ENCODE peak calls at places on chromosomes 11 and 22, in six cellular contexts. K is HepG2, S is HEK293T, T is GM12878, N is IMR-90, F is K562. Q is an unnamed sample.
A peak's percentile ranks its signal among the peaks of the same experiment; 100 is the strongest.

GRCh38 chr22:46813816-46814597 is 51.6 kb downstream of the TBC1D22A start:
- DNase-seq in N (peak; percentile 61), S (no peak), T (no peak), F (no peak), K (no peak), Q (no peak)

GRCh38 chr22:27836181-27836580 is 34.6 kb upstream of the MN1 start:
- DNase-seq in F (peak; percentile 16), K (no peak), N (no peak), T (no peak), S (no peak), Q (no peak)

GRCh38 chr11:61482513-61482912 is 26.0 kb upstream of the LRRC10B start:
- DNase-seq in K (no peak), N (no peak), F (peak; percentile 66), S (peak; percentile 81), T (no peak), Q (peak; percentile 33)

GRCh38 chr11:64396079-64396591 is 37.2 kb downstream of the RPS6KA4 start:
- DNase-seq in S (no peak), T (no peak), K (no peak), F (no peak), N (no peak), Q (no peak)

GRCh38 chr11:16737860-16738197 is 618 bp upstream of the C11orf58 start:
- DNase-seq in S (peak; percentile 18), T (no peak), N (peak; percentile 4), F (no peak), K (peak; percentile 22), Q (peak; percentile 15)

GRCh38 chr22:22450343-22450839 is 58.2 kb downstream of the ZNF280B start:
- DNase-seq in S (no peak), N (no peak), T (peak; percentile 55), F (no peak), K (no peak), Q (no peak)

GRCh38 chr11:82858556-82859091 is 41.6 kb downstream of the PRCP start:
- DNase-seq in K (no peak), S (no peak), F (no peak), N (peak; percentile 71), T (no peak), Q (no peak)

GRCh38 chr22:36486619-36487384 is 5.4 kb upstream of the TXN2 start:
- DNase-seq in F (peak; percentile 61), K (peak; percentile 53), T (no peak), N (peak; percentile 68), S (peak; percentile 49), Q (peak; percentile 49)

GRCh38 chr11:789951-790350 is at the start of gene CEND1:
- DNase-seq in N (peak; percentile 54), T (no peak), S (peak; percentile 48), F (peak; percentile 72), K (no peak), Q (peak; percentile 44)

GRCh38 chr11:61028135-61028729 is 56.8 kb downstream of the CD6 start:
- DNase-seq in N (no peak), T (peak; percentile 76), K (no peak), S (no peak), F (no peak), Q (no peak)

GRCh38 chr22:49997221-49997599 is 15.4 kb downstream of the IL17REL start:
- DNase-seq in T (no peak), S (no peak), K (no peak), N (no peak), F (no peak), Q (no peak)

GRCh38 chr11:35009191-35009940 is 92.9 kb downstream of the PDHX start:
- DNase-seq in K (peak; percentile 44), N (peak; percentile 74), T (no peak), F (no peak), S (peak; percentile 14), Q (peak; percentile 92)

GRCh38 chr11:103552086-103552485 is 442.9 kb downstream of the DYNC2H1 start:
- DNase-seq in T (no peak), K (no peak), S (no peak), N (no peak), F (no peak), Q (no peak)

GRCh38 chr11:88531776-88532175 is 194.2 kb upstream of the CTSC start:
- DNase-seq in S (no peak), N (peak; percentile 25), K (no peak), T (no peak), F (no peak), Q (no peak)

GRCh38 chr11:66050581-66051231 is 1.5 kb upstream of the SF3B2 start:
- DNase-seq in K (no peak), F (peak; percentile 31), N (no peak), T (no peak), S (no peak), Q (no peak)

GRCh38 chr11:17578958-17579357 is 31.9 kb downstream of the OTOG start:
- DNase-seq in T (no peak), N (no peak), S (no peak), F (no peak), K (no peak), Q (no peak)

GRCh38 chr11:73787051-73787642 is 527 bp upstream of the MRPL48 start:
- DNase-seq in N (no peak), T (no peak), K (no peak), S (no peak), F (no peak), Q (no peak)

GRCh38 chr11:101453682-101454081 is 130.1 kb downstream of the TRPC6 start:
- DNase-seq in T (no peak), K (no peak), N (peak; percentile 73), S (no peak), F (no peak), Q (no peak)

GRCh38 chr11:67167086-67167485 is 48.0 kb downstream of the KDM2A start:
- DNase-seq in F (no peak), T (no peak), S (no peak), N (no peak), K (no peak), Q (no peak)

GRCh38 chr11:134026655-134027343 is 42.1 kb upstream of the JAM3 start:
- DNase-seq in T (no peak), S (no peak), N (no peak), F (no peak), K (no peak), Q (no peak)

GRCh38 chr22:48883211-48883960 is 944.3 kb downstream of the BRD1 start:
- DNase-seq in F (no peak), N (no peak), S (no peak), T (no peak), K (no peak), Q (no peak)

GRCh38 chr11:615453-616319 is at the start of gene IRF7:
- DNase-seq in T (peak; percentile 89), K (no peak), S (peak; percentile 46), F (peak; percentile 92), N (peak; percentile 80), Q (peak; percentile 90)

GRCh38 chr22:43256569-43257360 is 69.8 kb upstream of the TTLL12 start:
- DNase-seq in N (no peak), T (no peak), F (no peak), K (no peak), S (no peak), Q (no peak)

GRCh38 chr11:38274031-38274430 is 1676.0 kb upstream of the RAG2 start:
- DNase-seq in T (no peak), S (no peak), K (no peak), F (no peak), N (no peak), Q (no peak)

GRCh38 chr22:42357634-42358296 is 74.4 kb downstream of the NFAM1 start:
- DNase-seq in S (no peak), N (no peak), K (no peak), F (no peak), T (no peak), Q (no peak)

GRCh38 chr22:42544686-42545085 is 9.1 kb upstream of the SERHL2 start:
- DNase-seq in K (peak; percentile 87), T (no peak), S (no peak), N (peak; percentile 24), F (peak; percentile 54), Q (no peak)

GRCh38 chr11:19763315-19763714 is 50.7 kb downstream of the NAV2 start:
- DNase-seq in N (no peak), F (no peak), T (no peak), K (no peak), S (no peak), Q (no peak)

GRCh38 chr11:118531597-118532084 is 649 bp downstream of the TMEM25 start:
- DNase-seq in S (peak; percentile 49), F (no peak), K (peak; percentile 12), N (no peak), T (no peak), Q (no peak)

GRCh38 chr11:115363921-115364320 is 140.3 kb downstream of the CADM1 start:
- DNase-seq in S (no peak), F (no peak), N (peak; percentile 28), K (no peak), T (no peak), Q (no peak)

GRCh38 chr11:63586451-63587166 is 23.4 kb upstream of the PLAAT2 start:
- DNase-seq in K (peak; percentile 24), F (no peak), N (no peak), T (no peak), S (no peak), Q (no peak)

GRCh38 chr11:77091146-77091940 is 11.3 kb upstream of the OMP start:
- DNase-seq in K (peak; percentile 60), T (no peak), S (peak; percentile 84), F (peak; percentile 84), N (peak; percentile 65), Q (peak; percentile 90)

GRCh38 chr22:43859621-43860020 is 2.7 kb downstream of the SULT4A1 start:
- DNase-seq in T (no peak), N (no peak), K (no peak), S (no peak), F (no peak), Q (no peak)

GRCh38 chr11:72553748-72554147 is 119.4 kb upstream of the CLPB start:
- DNase-seq in F (peak; percentile 47), S (no peak), K (no peak), T (no peak), N (no peak), Q (no peak)
- TF ChIP-seq BHLHE40 in F (no peak), S (no peak), K (no peak), T (no peak), N (no peak), Q (no peak)

DNA sequence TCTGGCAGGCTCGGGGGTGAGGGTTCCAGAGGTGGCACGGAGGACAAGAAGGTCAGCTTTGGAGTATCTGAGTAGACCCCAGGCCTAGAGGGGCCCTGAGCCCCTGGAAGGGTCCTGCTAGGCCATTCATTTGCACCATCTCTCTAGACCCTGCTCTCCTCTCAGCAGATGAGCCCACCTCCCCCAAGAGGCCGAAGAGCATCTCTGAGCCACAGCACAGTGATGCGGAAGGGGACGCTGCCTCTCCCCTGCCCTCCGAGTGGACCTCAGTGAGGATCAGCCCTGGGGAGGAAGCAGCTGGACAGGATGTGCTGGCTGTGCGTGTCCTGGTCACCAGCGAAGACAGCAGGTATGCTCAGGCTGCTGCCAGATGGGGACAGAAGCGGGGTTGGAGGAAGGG is 101.6 kb upstream of the PARVA start:
- DNase-seq in K (no peak), F (no peak), S (no peak), N (no peak), T (no peak), Q (no peak)
- TF ChIP-seq BHLHE40 in K (no peak), F (no peak), S (no peak), N (no peak), T (no peak), Q (no peak)

GRCh38 chr11:127844843-127845242 is 742.5 kb downstream of the ETS1 start:
- DNase-seq in S (no peak), K (no peak), N (no peak), T (no peak), F (no peak), Q (no peak)

GRCh38 chr11:127843483-127844396 is 743.6 kb downstream of the ETS1 start:
- DNase-seq in T (no peak), K (peak; percentile 7), N (peak; percentile 55), F (peak; percentile 36), S (peak; percentile 61), Q (peak; percentile 51)
- TF ChIP-seq BHLHE40 in T (no peak), K (no peak), N (no peak), F (no peak), S (no peak), Q (no peak)

GRCh38 chr11:130827697-130828377 is 88.4 kb downstream of the SNX19 start:
- DNase-seq in S (peak; percentile 52), K (peak; percentile 57), T (no peak), N (peak; percentile 82), F (peak; percentile 43), Q (peak; percentile 80)
- TF ChIP-seq BHLHE40 in S (no peak), K (no peak), T (no peak), N (no peak), F (no peak), Q (no peak)